ENCODE peak calls at places on chromosomes 5 and 9, in four cellular contexts. A is NCI-H2171, H is caudate nucleus, J is transverse colon. Q is an unnamed sample.

GRCh38 chr9:37730256-37730655 is 23.3 kb upstream of the TRMT10B start:
- DNase-seq in A (no peak), H (no peak), J (no peak), Q (no peak)

GRCh38 chr5:151602806-151603205 is 11.7 kb upstream of the FAT2 start:
- DNase-seq in A (no peak), H (no peak), J (no peak), Q (no peak)

GRCh38 chr5:72434056-72434780 is 73.0 kb downstream of the ZNF366 start:
- DNase-seq in A (no peak), H (no peak), J (no peak), Q (no peak)

GRCh38 chr9:99451121-99451606 is 229.1 kb downstream of the SEC61B start:
- DNase-seq in A (no peak), H (peak), J (no peak), Q (no peak)

GRCh38 chr5:99900302-99900811 is 634.8 kb upstream of the FAM174A start:
- DNase-seq in A (no peak), H (no peak), J (no peak), Q (no peak)

GRCh38 chr9:114047717-114048116 is 30.4 kb downstream of the AMBP start:
- DNase-seq in A (no peak), H (no peak), J (no peak), Q (no peak)

GRCh38 chr5:43663916-43664315 is 60.9 kb downstream of the NNT start:
- DNase-seq in A (no peak), H (no peak), J (no peak), Q (no peak)

GRCh38 chr5:138635268-138635667 is 60.1 kb upstream of the HSPA9 start:
- DNase-seq in A (no peak), H (no peak), J (no peak), Q (no peak)

GRCh38 chr9:131677051-131677444 is 62.8 kb downstream of the RAPGEF1 start:
- DNase-seq in A (no peak), H (no peak), J (no peak), Q (no peak)

GRCh38 chr5:27592231-27592630 is 553.8 kb upstream of the CDH9 start:
- DNase-seq in A (no peak), H (no peak), J (no peak), Q (no peak)

GRCh38 chr5:37837101-37838032 is 2.5 kb downstream of the GDNF start:
- DNase-seq in A (no peak), H (peak), J (peak), Q (peak)

GRCh38 chr9:32722704-32723103 is 60.6 kb upstream of the TMEM215 start:
- DNase-seq in A (no peak), H (no peak), J (no peak), Q (no peak)

GRCh38 chr5:179978792-179979191 is 71.1 kb upstream of the TBC1D9B start:
- DNase-seq in A (no peak), H (no peak), J (no peak), Q (no peak)

GRCh38 chr9:117344892-117345660 is 69.8 kb downstream of the ASTN2 start:
- DNase-seq in A (no peak), H (peak), J (no peak), Q (no peak)

GRCh38 chr9:117411547-117411946 is 3.3 kb downstream of the ASTN2 start:
- DNase-seq in A (no peak), H (peak), J (no peak), Q (peak)

GRCh38 chr5:149128023-149128875 is 13.0 kb upstream of the ABLIM3 start:
- DNase-seq in A (no peak), H (no peak), J (peak), Q (no peak)

GRCh38 chr5:57735754-57736153 is 253.1 kb upstream of the ACTBL2 start:
- DNase-seq in A (no peak), H (no peak), J (no peak), Q (no peak)

GRCh38 chr9:75624984-75625383 is 265.5 kb upstream of the PCSK5 start:
- DNase-seq in A (no peak), H (no peak), J (peak), Q (no peak)

GRCh38 chr5:173973614-173973969 is 15.4 kb upstream of the C5orf47 start:
- DNase-seq in A (no peak), H (peak), J (peak), Q (no peak)

GRCh38 chr9:114696814-114697544 is 15.0 kb upstream of the TEX48 start:
- DNase-seq in A (no peak), H (no peak), J (no peak), Q (no peak)

GRCh38 chr9:81317939-81318338 is 371.4 kb downstream of the TLE1 start:
- DNase-seq in A (peak), H (no peak), J (no peak), Q (no peak)

GRCh38 chr9:76296561-76297276 is 97.5 kb downstream of the RFK start:
- DNase-seq in A (no peak), H (no peak), J (no peak), Q (no peak)

GRCh38 chr9:114088571-114089170 is 10.4 kb downstream of the KIF12 start:
- DNase-seq in A (no peak), H (no peak), J (no peak), Q (no peak)

GRCh38 chr9:99298660-99299059 is 76.6 kb downstream of the SEC61B start:
- DNase-seq in A (no peak), H (no peak), J (no peak), Q (no peak)

GRCh38 chr5:173479711-173480110 is 136.7 kb downstream of the BOD1 start:
- DNase-seq in A (no peak), H (no peak), J (no peak), Q (no peak)

GRCh38 chr9:87793292-87793691 is 67.4 kb downstream of the CTSL start:
- DNase-seq in A (no peak), H (no peak), J (no peak), Q (no peak)

GRCh38 chr9:110891760-110892159 is 146.5 kb downstream of the LPAR1 start:
- DNase-seq in A (no peak), H (no peak), J (no peak), Q (no peak)

GRCh38 chr9:98175013-98175679 is 17.3 kb downstream of the CORO2A start:
- DNase-seq in A (no peak), H (no peak), J (no peak), Q (no peak)

GRCh38 chr5:35096209-35096608 is 48.5 kb upstream of the AGXT2 start:
- DNase-seq in A (no peak), H (no peak), J (no peak), Q (peak)

GRCh38 chr5:161547573-161548471 is 1.3 kb upstream of the GABRB2 start:
- DNase-seq in A (peak), H (no peak), J (peak), Q (peak)

GRCh38 chr9:108151161-108151586 is 661.6 kb upstream of the KLF4 start:
- DNase-seq in A (peak), H (no peak), J (no peak), Q (peak)

GRCh38 chr9:29006603-29007002 is 1433.3 kb upstream of the C9orf72 start:
- DNase-seq in A (no peak), H (no peak), J (no peak), Q (no peak)

GRCh38 chr9:133120343-133121199 is 469 bp downstream of the RALGDS start:
- DNase-seq in A (peak), H (no peak), J (no peak), Q (no peak)

GRCh38 chr5:33929925-33930690 is 6.1 kb upstream of the RXFP3 start:
- DNase-seq in A (no peak), H (no peak), J (no peak), Q (no peak)

GRCh38 chr5:180592176-180592575 is 877 bp upstream of the SCGB3A1 start:
- DNase-seq in A (no peak), H (peak), J (no peak), Q (no peak)

GRCh38 chr5:168691891-168692290 is 112.7 kb upstream of the PANK3 start:
- DNase-seq in A (no peak), H (no peak), J (no peak), Q (no peak)

GRCh38 chr5:7754997-7755596 is 95.8 kb downstream of the CFAP90 start:
- DNase-seq in A (no peak), H (no peak), J (peak), Q (peak)

GRCh38 chr9:14251146-14252071 is 62.5 kb downstream of the NFIB start:
- DNase-seq in A (no peak), H (peak), J (peak), Q (no peak)

GRCh38 chr5:172505840-172506638 is 51.7 kb upstream of the SH3PXD2B start:
- DNase-seq in A (peak), H (no peak), J (peak), Q (no peak)